ENCODE peak calls at places on chromosomes 4 and X, in four cellular contexts. Y, A, O and D are unnamed samples.

GRCh38 chr4:16952462-16952871 is 54.0 kb upstream of the LDB2 start:
- DNase-seq in O (no peak), A (no peak), Y (no peak), D (peak; percentile 54)

GRCh38 chrX:154136627-154137161 is 7.3 kb upstream of the OPN1LW start:
- DNase-seq in O (peak; percentile 20), A (peak; percentile 31), Y (peak; percentile 70), D (peak; percentile 29)

GRCh38 chrX:24479924-24480722 is 15.0 kb downstream of the PDK3 start:
- DNase-seq in O (no peak), Y (peak; percentile 56), A (peak; percentile 6), D (no peak)

GRCh38 chrX:10761447-10761846 is 141.1 kb upstream of the MID1 start:
- DNase-seq in O (no peak), Y (no peak), A (no peak), D (no peak)

GRCh38 chr4:1958276-1959103 is 50.3 kb downstream of the NELFA start:
- DNase-seq in O (no peak), Y (no peak), A (no peak), D (no peak)

GRCh38 chr4:76589402-76589801 is 154.4 kb downstream of the SHROOM3 start:
- DNase-seq in A (no peak), O (peak; percentile 48), Y (no peak), D (peak; percentile 95)

GRCh38 chr4:122819708-122820449 is 6.8 kb upstream of the FGF2 start:
- DNase-seq in A (peak; percentile 80), Y (no peak), O (no peak), D (peak; percentile 61)

GRCh38 chr4:119659576-119659975 is 31.0 kb upstream of the PDE5A start:
- DNase-seq in A (no peak), Y (no peak), O (no peak), D (peak; percentile 24)

GRCh38 chr4:110628321-110629213 is 5.7 kb upstream of the PITX2 start:
- DNase-seq in O (no peak), A (no peak), Y (no peak), D (no peak)

GRCh38 chr4:174156239-174156826 is 127.1 kb downstream of the FBXO8 start:
- DNase-seq in O (peak; percentile 68), A (peak; percentile 76), Y (no peak), D (peak; percentile 48)

GRCh38 chr4:183635333-183635732 is 23.7 kb downstream of the RWDD4 start:
- DNase-seq in Y (no peak), A (no peak), O (no peak), D (no peak)

GRCh38 chrX:100435726-100436125 is 25.7 kb upstream of the PCDH19 start:
- DNase-seq in Y (no peak), O (no peak), A (no peak), D (no peak)

GRCh38 chr4:24607338-24607737 is 23.0 kb upstream of the DHX15 start:
- DNase-seq in A (no peak), Y (no peak), O (no peak), D (no peak)

GRCh38 chr4:27635936-27636913 is 775.6 kb downstream of the STIM2 start:
- DNase-seq in Y (no peak), O (no peak), A (no peak), D (no peak)